ENCODE peak calls at places on chromosome 21, in six cellular contexts. One of them, this sample, is unnamed.
A peak's percentile ranks its signal among the peaks of the same experiment; 100 is the strongest.

GRCh38 chr21:16047857-16048256 is 318.1 kb downstream of the USP25 start:
- DNase-seq in K562: no peak
- DNase-seq in GM12878: no peak
- DNase-seq in HCT116: no peak
- DNase-seq in HepG2: no peak
- DNase-seq in H1: no peak
- DNase-seq in this sample: peak; percentile 41

GRCh38 chr21:8992731-8993174 is 1528.6 kb upstream of the TPTE start:
- DNase-seq in HCT116: no peak
- DNase-seq in HepG2: peak; percentile 95
- DNase-seq in GM12878: no peak
- DNase-seq in K562: peak; percentile 44
- DNase-seq in H1: no peak
- DNase-seq in this sample: no peak

GRCh38 chr21:33198346-33199135 is 31.2 kb upstream of the IFNAR2 start:
- DNase-seq in K562: no peak
- DNase-seq in GM12878: no peak
- DNase-seq in HCT116: no peak
- DNase-seq in HepG2: no peak
- DNase-seq in H1: no peak
- DNase-seq in this sample: no peak

GRCh38 chr21:23743821-23744220 is 1863.5 kb downstream of the MRPL39 start:
- DNase-seq in K562: no peak
- DNase-seq in GM12878: no peak
- DNase-seq in HepG2: no peak
- DNase-seq in HCT116: no peak
- DNase-seq in H1: no peak
- DNase-seq in this sample: no peak

GRCh38 chr21:36379236-36379635 is 6.0 kb upstream of the CHAF1B start:
- DNase-seq in HCT116: no peak
- DNase-seq in H1: no peak
- DNase-seq in HepG2: no peak
- DNase-seq in GM12878: no peak
- DNase-seq in K562: no peak
- DNase-seq in this sample: no peak

GRCh38 chr21:33264561-33264960 is 1.6 kb upstream of the IL10RB start:
- DNase-seq in HCT116: no peak
- DNase-seq in GM12878: no peak
- DNase-seq in HepG2: no peak
- DNase-seq in H1: no peak
- DNase-seq in K562: no peak
- DNase-seq in this sample: no peak

GRCh38 chr21:33441489-33442477 is 38.0 kb downstream of the TMEM50B start:
- DNase-seq in HCT116: no peak
- DNase-seq in HepG2: no peak
- DNase-seq in H1: no peak
- DNase-seq in K562: no peak
- DNase-seq in GM12878: peak; percentile 91
- DNase-seq in this sample: no peak

GRCh38 chr21:43975469-43976098 is 36.5 kb upstream of the TRAPPC10 start:
- DNase-seq in K562: peak; percentile 88
- DNase-seq in HepG2: peak; percentile 32
- DNase-seq in H1: no peak
- DNase-seq in GM12878: peak; percentile 33
- DNase-seq in HCT116: peak; percentile 27
- DNase-seq in this sample: peak; percentile 91

GRCh38 chr21:39564200-39564599 is 48.5 kb upstream of the B3GALT5 start:
- DNase-seq in HCT116: no peak
- DNase-seq in HepG2: no peak
- DNase-seq in K562: no peak
- DNase-seq in H1: no peak
- DNase-seq in GM12878: no peak
- DNase-seq in this sample: peak; percentile 56

GRCh38 chr21:39385299-39386145 is 36.6 kb upstream of the HMGN1 start:
- DNase-seq in H1: no peak
- DNase-seq in GM12878: no peak
- DNase-seq in HCT116: no peak
- DNase-seq in HepG2: peak; percentile 95
- DNase-seq in K562: no peak
- DNase-seq in this sample: peak; percentile 89

GRCh38 chr21:32423846-32424535 is 11.5 kb downstream of the EVA1C start:
- DNase-seq in HepG2: no peak
- DNase-seq in H1: no peak
- DNase-seq in HCT116: no peak
- DNase-seq in GM12878: no peak
- DNase-seq in K562: no peak
- DNase-seq in this sample: no peak

GRCh38 chr21:26115899-26116298 is 54.7 kb downstream of the APP start:
- DNase-seq in HepG2: no peak
- DNase-seq in K562: no peak
- DNase-seq in HCT116: no peak
- DNase-seq in H1: no peak
- DNase-seq in GM12878: no peak
- DNase-seq in this sample: no peak

GRCh38 chr21:16250282-16250681 is 520.5 kb downstream of the USP25 start:
- DNase-seq in H1: no peak
- DNase-seq in K562: no peak
- DNase-seq in HepG2: no peak
- DNase-seq in GM12878: no peak
- DNase-seq in HCT116: no peak
- DNase-seq in this sample: no peak

GRCh38 chr21:37582613-37583012 is 216.0 kb downstream of the DYRK1A start:
- DNase-seq in GM12878: no peak
- DNase-seq in HepG2: peak; percentile 57
- DNase-seq in HCT116: peak; percentile 18
- DNase-seq in H1: no peak
- DNase-seq in K562: peak; percentile 37
- DNase-seq in this sample: peak; percentile 61

GRCh38 chr21:38956791-38957571 is 151.3 kb downstream of the ETS2 start:
- DNase-seq in H1: no peak
- DNase-seq in HepG2: no peak
- DNase-seq in K562: no peak
- DNase-seq in GM12878: no peak
- DNase-seq in HCT116: no peak
- DNase-seq in this sample: no peak

GRCh38 chr21:44057960-44058651 is 46.0 kb downstream of the TRAPPC10 start:
- DNase-seq in GM12878: no peak
- DNase-seq in H1: no peak
- DNase-seq in HepG2: no peak
- DNase-seq in K562: no peak
- DNase-seq in HCT116: no peak
- DNase-seq in this sample: no peak

GRCh38 chr21:37263827-37264226 is 3.3 kb downstream of the VPS26C start:
- DNase-seq in HepG2: no peak
- DNase-seq in HCT116: no peak
- DNase-seq in H1: no peak
- DNase-seq in K562: no peak
- DNase-seq in GM12878: no peak
- DNase-seq in this sample: no peak

DNA sequence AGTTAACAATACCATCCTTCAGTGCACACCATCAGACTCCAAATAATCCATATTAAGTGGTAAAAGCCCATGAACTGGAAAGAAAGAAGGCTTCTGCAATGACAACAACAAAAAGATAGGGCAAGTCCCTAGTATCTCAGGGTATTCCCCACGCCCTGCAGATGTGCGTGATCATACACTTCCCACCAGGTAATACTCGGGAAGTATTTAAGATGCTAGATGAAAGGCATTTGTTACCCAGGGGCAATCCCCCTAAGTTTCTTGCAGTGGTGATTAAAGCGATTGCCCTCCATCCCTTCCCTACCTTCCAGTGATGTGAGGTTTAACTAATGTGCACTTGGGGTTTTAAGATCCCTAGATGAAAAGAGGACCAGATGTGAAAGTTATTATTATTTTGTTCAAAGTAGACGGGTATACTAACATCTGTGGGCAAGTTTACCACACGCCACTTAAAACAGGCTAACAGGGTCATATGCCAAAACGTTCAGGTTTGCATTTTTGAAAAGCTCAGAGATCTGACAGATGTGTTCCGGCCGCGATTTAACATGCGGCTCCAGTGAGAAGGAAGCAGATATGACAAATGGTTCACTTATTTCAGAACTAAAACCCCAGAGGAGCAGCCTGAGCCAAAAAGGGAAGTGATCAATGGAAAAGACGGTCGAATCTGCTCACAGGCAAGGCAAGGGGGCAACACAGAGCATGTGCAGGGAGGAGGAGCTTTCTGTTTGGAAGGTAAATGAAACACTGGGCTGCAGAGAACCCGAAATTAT is 17.4 kb downstream of the TIAM1 start:
- DNase-seq in K562: no peak
- DNase-seq in H1: no peak
- DNase-seq in GM12878: peak; percentile 95
- DNase-seq in HepG2: no peak
- DNase-seq in HCT116: no peak
- DNase-seq in this sample: no peak
- TF ChIP-seq YY1 in K562: no peak
- TF ChIP-seq YY1 in H1: no peak
- TF ChIP-seq YY1 in GM12878: no peak
- TF ChIP-seq YY1 in HepG2: no peak
- TF ChIP-seq YY1 in HCT116: no peak
- TF ChIP-seq YY1 in this sample: no peak

DNA sequence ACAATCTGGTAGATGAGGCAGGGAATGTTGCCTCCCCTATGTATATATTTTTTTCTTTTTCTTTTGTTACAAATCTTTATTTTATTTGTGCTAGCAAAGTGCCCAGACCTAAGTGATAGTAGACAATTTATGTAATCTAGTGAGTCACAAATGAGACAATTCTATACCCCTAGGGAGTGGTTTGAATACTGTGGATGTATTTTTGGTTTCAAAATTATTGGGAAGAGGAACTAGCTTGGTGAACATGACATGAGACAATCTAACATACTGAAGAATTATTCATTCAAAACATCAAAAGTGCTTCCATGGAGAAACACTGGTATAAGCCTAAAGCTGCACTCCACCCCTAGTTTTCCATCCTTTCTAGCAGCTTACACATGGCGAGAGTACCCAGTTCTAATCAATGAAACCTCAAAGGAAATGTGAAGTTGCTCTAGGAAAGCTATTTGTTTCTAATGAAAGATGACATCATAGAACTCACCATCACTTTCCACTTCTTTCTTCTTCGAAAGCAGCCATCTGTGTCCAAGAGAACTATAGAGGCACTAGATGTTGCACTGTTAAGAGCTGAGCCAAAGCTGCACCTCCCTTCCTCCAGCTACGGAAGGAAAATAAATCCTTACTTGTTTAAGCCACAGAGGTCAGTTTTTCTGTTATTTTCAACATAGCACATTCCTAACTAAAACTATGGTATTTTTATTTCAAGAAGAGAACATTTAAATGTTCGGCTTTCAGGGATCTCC is 764.6 kb downstream of the LTN1 start:
- DNase-seq in HepG2: no peak
- DNase-seq in K562: no peak
- DNase-seq in HCT116: no peak
- DNase-seq in GM12878: no peak
- DNase-seq in H1: no peak
- DNase-seq in this sample: no peak
- TF ChIP-seq MAX in HepG2: no peak
- TF ChIP-seq MAX in K562: no peak
- TF ChIP-seq MAX in HCT116: no peak
- TF ChIP-seq MAX in GM12878: no peak
- TF ChIP-seq MAX in H1: no peak
- TF ChIP-seq MAX in this sample: no peak

GRCh38 chr21:17610862-17611261 is 1.8 kb downstream of the BTG3 start:
- DNase-seq in HepG2: peak; percentile 13
- DNase-seq in GM12878: no peak
- DNase-seq in K562: no peak
- DNase-seq in H1: no peak
- DNase-seq in HCT116: no peak
- DNase-seq in this sample: peak; percentile 27

GRCh38 chr21:17613242-17613676 is 558 bp upstream of the BTG3 start:
- DNase-seq in K562: no peak
- DNase-seq in HCT116: no peak
- DNase-seq in H1: no peak
- DNase-seq in HepG2: no peak
- DNase-seq in GM12878: no peak
- DNase-seq in this sample: no peak

GRCh38 chr21:17611414-17612022 is 1.2 kb downstream of the BTG3 start:
- DNase-seq in HCT116: peak; percentile 74
- DNase-seq in H1: no peak
- DNase-seq in HepG2: peak; percentile 55
- DNase-seq in K562: peak; percentile 50
- DNase-seq in GM12878: peak; percentile 59
- DNase-seq in this sample: peak; percentile 70

GRCh38 chr21:17612565-17613241 is at the start of gene BTG3:
- DNase-seq in GM12878: no peak
- DNase-seq in H1: peak; percentile 17
- DNase-seq in K562: peak; percentile 97
- DNase-seq in HepG2: peak; percentile 47
- DNase-seq in HCT116: peak; percentile 40
- DNase-seq in this sample: peak; percentile 99

DNA sequence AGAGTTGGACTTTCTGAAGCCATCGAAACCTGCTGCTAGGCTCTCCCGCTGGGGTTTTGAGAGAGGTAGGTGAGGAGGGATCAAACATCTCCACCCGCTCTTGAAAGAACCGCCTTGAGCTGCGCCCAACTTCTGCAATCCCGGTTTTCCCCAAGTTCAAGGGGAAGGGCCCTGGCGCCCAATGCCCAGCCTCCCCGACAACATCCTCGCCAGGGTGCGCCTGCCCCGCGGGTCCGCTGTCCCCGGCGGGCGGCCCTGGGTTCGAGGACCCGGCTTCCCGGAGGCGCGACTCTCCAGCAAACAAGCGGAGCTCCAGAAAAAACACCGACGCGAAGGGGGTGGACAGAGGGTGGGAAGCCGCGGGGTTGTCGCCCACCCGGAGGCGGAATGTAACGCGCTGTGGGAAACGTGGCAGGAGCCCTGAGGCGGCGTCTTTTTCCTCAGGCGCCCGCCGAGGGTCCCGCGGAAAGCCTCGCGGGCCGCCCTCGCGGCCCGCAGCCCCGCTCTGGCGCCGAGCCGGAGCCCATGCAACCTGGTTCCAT is 607 bp downstream of the BTG3 start:
- DNase-seq in GM12878: no peak
- DNase-seq in HepG2: no peak
- DNase-seq in H1: no peak
- DNase-seq in HCT116: no peak
- DNase-seq in K562: no peak
- DNase-seq in this sample: peak; percentile 66
- TF ChIP-seq SIN3A in GM12878: no peak
- TF ChIP-seq SIN3A in HepG2: no peak
- TF ChIP-seq SIN3A in H1: peak; percentile 11
- TF ChIP-seq SIN3A in HCT116: no peak
- TF ChIP-seq SIN3A in K562: no peak
- TF ChIP-seq SIN3A in this sample: no peak

DNA sequence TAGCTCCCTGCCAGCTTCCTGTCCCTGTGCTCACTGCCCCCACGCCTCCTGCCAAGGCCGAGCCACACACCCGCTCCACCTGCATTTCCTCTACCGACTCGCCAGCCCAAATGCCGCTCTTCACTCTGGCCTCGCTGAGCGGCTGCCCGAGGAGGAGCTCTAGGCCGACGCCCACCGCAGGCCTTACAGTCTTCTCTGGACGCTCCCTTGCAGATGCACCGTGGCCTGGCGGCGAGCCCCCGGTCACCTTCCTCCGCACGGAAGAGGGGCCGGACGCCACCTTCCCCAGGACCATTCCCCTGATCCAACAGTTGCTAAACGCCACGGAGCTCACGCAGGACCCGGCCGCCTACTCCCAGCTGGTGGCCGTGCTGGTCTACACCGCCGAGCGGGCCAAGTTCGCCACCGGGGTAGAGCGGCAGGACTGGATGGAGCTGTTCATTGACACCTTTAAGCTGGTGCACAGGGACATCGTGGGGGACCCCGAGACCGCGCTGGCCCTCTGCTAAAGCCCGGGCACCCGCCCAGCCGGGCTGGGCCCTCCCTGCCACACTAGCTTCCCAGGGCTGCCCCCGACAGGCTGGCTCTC is 26.3 kb downstream of the FTCD start:
- DNase-seq in HCT116: no peak
- DNase-seq in H1: no peak
- DNase-seq in GM12878: no peak
- DNase-seq in HepG2: no peak
- DNase-seq in K562: no peak
- DNase-seq in this sample: no peak
- TF ChIP-seq YY1 in HCT116: no peak
- TF ChIP-seq YY1 in H1: no peak
- TF ChIP-seq YY1 in GM12878: no peak
- TF ChIP-seq YY1 in HepG2: no peak
- TF ChIP-seq YY1 in K562: no peak
- TF ChIP-seq YY1 in this sample: no peak

This sample was measured in SK-N-SH.